ENCODE peak calls at places on chromosomes 6 and 20, in eight cellular contexts. Z is IMR-90, H is mammary epithelial cell, D is BJ, Y is MM.1S, A is astrocyte of the spinal cord, E is cardiac muscle cell, P is brain microvascular endothelial cell. O is an unnamed sample.

GRCh38 chr6:157273756-157274088 is 49.6 kb downstream of the TMEM242 start:
- DNase-seq in E (peak; percentile 43), Z (peak; percentile 9), Y (no peak), P (peak; percentile 27), H (no peak), A (peak; percentile 13), D (no peak), O (peak; percentile 41)

GRCh38 chr6:43285415-43285814 is 12.6 kb upstream of the SLC22A7 start:
- DNase-seq in D (no peak), P (no peak), Y (no peak), Z (no peak), E (no peak), H (no peak), A (no peak), O (no peak)

GRCh38 chr6:73985891-73986290 is 289.9 kb downstream of the CD109 start:
- DNase-seq in P (no peak), A (no peak), Z (no peak), E (no peak), D (peak; percentile 89), Y (no peak), H (peak; percentile 45), O (peak; percentile 84)

GRCh38 chr6:165573671-165574070 is 89.4 kb downstream of the PDE10A start:
- DNase-seq in P (peak; percentile 95), Y (no peak), A (peak; percentile 93), H (no peak), D (no peak), E (peak; percentile 97), Z (peak; percentile 92), O (no peak)

GRCh38 chr6:158711264-158711663 is 61.4 kb downstream of the SYTL3 start:
- DNase-seq in Z (peak; percentile 87), A (peak; percentile 13), Y (no peak), E (peak; percentile 82), P (no peak), H (no peak), D (no peak), O (no peak)

GRCh38 chr6:47455533-47456209 is 21.9 kb upstream of the CD2AP start:
- DNase-seq in E (no peak), Y (no peak), H (peak; percentile 21), P (no peak), Z (no peak), A (no peak), D (no peak), O (no peak)

GRCh38 chr20:16404640-16405039 is 168.6 kb downstream of the KIF16B start:
- DNase-seq in E (no peak), A (no peak), Z (no peak), D (no peak), P (no peak), H (no peak), Y (no peak), O (no peak)

GRCh38 chr20:34643919-34644318 is 33.0 kb downstream of the PIGU start:
- DNase-seq in D (peak; percentile 90), H (peak; percentile 82), Y (no peak), P (peak; percentile 65), A (peak; percentile 40), E (peak; percentile 93), Z (peak; percentile 91), O (peak; percentile 92)

GRCh38 chr20:24241466-24241865 is 228.0 kb upstream of the SYNDIG1 start:
- DNase-seq in E (no peak), H (no peak), A (no peak), D (no peak), P (no peak), Y (no peak), Z (no peak), O (no peak)

GRCh38 chr20:23318347-23318746 is 32.2 kb upstream of the NXT1 start:
- DNase-seq in P (no peak), E (no peak), Z (no peak), D (no peak), H (no peak), Y (no peak), A (no peak), O (no peak)

GRCh38 chr6:40535784-40536380 is 51.3 kb downstream of the LRFN2 start:
- DNase-seq in Z (no peak), A (no peak), H (no peak), D (no peak), Y (peak; percentile 9), E (no peak), P (no peak), O (no peak)
- H3K4me3 ChIP-seq in Z (no peak overlapping the region), A (no peak overlapping the region), H (no peak overlapping the region), D (no peak overlapping the region), Y (no peak overlapping the region), E (no peak overlapping the region), P (no peak overlapping the region), O (no peak overlapping the region)

DNA sequence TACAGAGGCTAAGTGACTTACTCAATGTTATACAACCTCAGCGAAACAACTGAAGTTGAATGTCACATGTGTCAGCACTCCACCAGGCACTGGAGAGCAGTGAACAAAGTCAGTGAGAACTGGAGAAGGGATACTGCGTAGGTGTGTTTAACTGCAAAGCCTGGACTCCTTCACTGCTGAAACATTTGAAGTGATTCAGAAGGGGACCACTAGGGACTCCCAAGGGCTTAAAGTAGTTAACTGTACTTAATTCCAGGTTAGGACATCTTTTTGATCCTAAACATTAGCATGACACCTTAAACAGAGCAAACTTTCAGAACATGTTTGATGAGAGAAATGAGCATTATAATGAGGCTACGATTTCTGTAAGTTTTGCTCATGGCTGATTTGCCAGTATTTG is 45.0 kb upstream of the ZBTB24 start:
- DNase-seq in Y (no peak), H (peak; percentile 16), D (no peak), Z (peak; percentile 16), P (no peak), E (peak; percentile 15), A (no peak), O (no peak)
- TF ChIP-seq CTCF in Y (no peak), H (peak; percentile 18), D (peak; percentile 17), Z (peak; percentile 25), P (peak; percentile 58), E (peak; percentile 33), A (peak; percentile 37), O (peak; percentile 11)

GRCh38 chr20:57659789-57660509 is 39.7 kb upstream of the ZBP1 start:
- DNase-seq in D (no peak), Z (no peak), H (no peak), P (no peak), A (no peak), E (no peak), Y (no peak), O (no peak)

GRCh38 chr20:57661201-57662027 is 41.2 kb upstream of the ZBP1 start:
- DNase-seq in P (no peak), E (no peak), H (no peak), D (no peak), Z (no peak), A (no peak), Y (no peak), O (no peak)

GRCh38 chr20:57659131-57659788 is 39.0 kb upstream of the ZBP1 start:
- DNase-seq in E (no peak), A (no peak), P (no peak), Z (no peak), Y (no peak), D (no peak), H (no peak), O (no peak)

GRCh38 chr20:57662028-57662312 is 41.7 kb upstream of the ZBP1 start:
- DNase-seq in D (no peak), E (no peak), H (no peak), Y (no peak), A (no peak), Z (no peak), P (no peak), O (no peak)

DNA sequence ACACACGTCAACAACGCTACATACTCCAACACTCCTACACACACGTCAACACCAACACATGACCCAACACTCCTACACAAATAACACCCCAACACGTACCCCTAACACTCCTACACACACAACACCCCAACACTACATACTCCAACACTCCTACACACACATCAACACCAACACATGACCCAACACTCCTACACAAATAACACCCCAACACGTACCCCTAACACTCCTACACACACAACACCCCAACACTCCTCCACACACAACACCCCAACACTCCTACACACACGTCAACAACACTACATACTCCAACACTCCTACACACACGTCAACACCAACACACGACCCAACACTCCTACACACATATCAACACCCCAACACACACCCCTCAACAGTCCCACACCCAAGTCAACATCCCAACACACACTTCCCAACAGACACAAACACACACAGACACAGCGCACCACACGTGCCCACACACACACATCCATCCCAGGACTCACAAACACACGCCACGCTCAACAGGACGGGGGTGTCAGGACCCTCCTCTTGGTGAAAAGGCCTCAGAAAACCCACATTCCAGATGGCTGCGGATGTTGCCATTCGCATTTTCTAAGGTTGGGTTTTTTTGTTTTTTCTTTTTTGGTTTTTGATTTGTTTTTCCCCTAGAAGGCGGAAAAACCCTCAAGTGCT is 40.4 kb upstream of the ZBP1 start:
- DNase-seq in D (no peak), E (no peak), Z (no peak), H (no peak), Y (no peak), A (no peak), P (no peak), O (no peak)
- H3K4me3 ChIP-seq in D (no peak overlapping the region), E (no peak overlapping the region), Z (no peak overlapping the region), H (no peak overlapping the region), Y (no peak overlapping the region), A (no peak overlapping the region), P (no peak overlapping the region), O (no peak overlapping the region)

GRCh38 chr20:57939499-57939898 is 229.7 kb upstream of the PMEPA1 start:
- DNase-seq in Z (no peak), D (no peak), H (peak; percentile 55), P (no peak), E (no peak), Y (no peak), A (no peak), O (no peak)

GRCh38 chr20:57941121-57941522 is 231.3 kb upstream of the PMEPA1 start:
- DNase-seq in H (no peak), Y (no peak), A (no peak), P (no peak), E (no peak), D (no peak), Z (no peak), O (no peak)

GRCh38 chr20:57940376-57940775 is 230.6 kb upstream of the PMEPA1 start:
- DNase-seq in E (no peak), D (no peak), A (no peak), Z (no peak), Y (no peak), H (no peak), P (no peak), O (no peak)

GRCh38 chr20:57936636-57937310 is 227.0 kb upstream of the PMEPA1 start:
- DNase-seq in E (no peak), H (no peak), P (no peak), Y (no peak), D (no peak), Z (no peak), A (no peak), O (no peak)

DNA sequence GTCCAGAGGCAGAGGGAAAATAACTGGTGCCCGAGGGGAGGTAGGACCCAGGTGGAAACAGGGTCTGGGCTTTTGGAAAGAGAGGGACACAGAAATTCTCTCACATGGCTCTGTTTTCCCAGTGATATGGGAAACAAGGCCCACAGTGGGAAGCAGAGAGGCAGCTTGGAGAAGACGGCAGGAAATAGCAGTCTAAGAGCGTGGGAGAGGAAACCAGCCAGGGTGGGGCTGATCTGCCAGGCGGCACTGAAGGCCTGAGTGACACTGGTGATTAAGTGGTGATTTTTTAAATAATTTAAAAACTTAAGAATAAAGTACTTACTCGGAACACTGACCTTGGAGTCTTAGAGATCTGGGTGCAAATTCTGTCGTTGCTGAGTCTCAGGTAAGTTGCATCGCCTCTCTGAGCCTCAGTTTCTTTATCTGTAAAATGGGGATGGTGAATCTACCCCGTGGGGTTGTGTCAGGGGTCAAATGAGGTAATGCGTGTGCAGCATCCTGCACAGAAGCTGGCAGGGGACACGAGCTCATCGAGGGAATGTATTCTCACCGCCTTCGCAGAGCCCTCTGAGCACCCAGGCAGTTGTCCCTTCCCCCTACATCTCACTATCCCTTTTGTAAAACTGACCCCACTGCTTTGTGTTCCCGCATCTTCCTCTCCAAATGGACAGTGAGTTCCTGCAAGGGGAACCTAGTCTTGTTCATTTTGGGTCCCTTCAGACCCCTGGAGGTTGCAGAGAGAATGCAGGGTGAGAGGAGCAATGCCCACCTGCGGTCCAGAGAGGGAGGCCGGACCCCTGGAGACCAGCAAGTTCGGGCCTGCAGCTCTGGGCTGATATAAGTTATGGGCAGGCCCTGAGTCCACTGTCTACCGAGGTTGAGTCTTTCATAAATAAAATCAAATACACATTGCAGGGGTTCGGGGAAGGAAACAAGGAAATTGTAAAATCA is 228.6 kb upstream of the PMEPA1 start:
- DNase-seq in Y (no peak), D (no peak), A (peak; percentile 13), P (peak; percentile 11), E (peak; percentile 16), Z (no peak), H (no peak), O (no peak)
- TF ChIP-seq CTCF in Y (no peak), D (no peak), A (peak; percentile 14), P (peak; percentile 52), E (no peak), Z (no peak), H (no peak), O (no peak)

O was measured in foreskin fibroblast.